ENCODE peak calls at places on chromosomes 1 and 21, in nine cellular contexts. One of them, this sample, is unnamed. For H4K20me1, the result is how much of the 10 kb centered on the place peaks cover.

GRCh38 chr1:229342902-229343587 is at the start of gene CCSAP:
- DNase-seq in neural progenitor cell: peak
- DNase-seq in astrocyte: peak
- DNase-seq in GM23338: peak
- DNase-seq in GM23248: peak
- DNase-seq in H1: no peak
- DNase-seq in MM.1S: peak
- DNase-seq in PC-3: peak
- DNase-seq in mammary epithelial cell: peak
- DNase-seq in this sample: peak

GRCh38 chr1:31762726-31763670 is 1.1 kb downstream of the ADGRB2 start:
- DNase-seq in neural progenitor cell: peak
- DNase-seq in astrocyte: no peak
- DNase-seq in GM23338: peak
- DNase-seq in GM23248: peak
- DNase-seq in H1: peak
- DNase-seq in MM.1S: peak
- DNase-seq in PC-3: peak
- DNase-seq in mammary epithelial cell: peak
- DNase-seq in this sample: peak

GRCh38 chr1:22044690-22045420 is 7.7 kb upstream of the CDC42 start:
- DNase-seq in neural progenitor cell: no peak
- DNase-seq in astrocyte: peak
- DNase-seq in GM23338: no peak
- DNase-seq in GM23248: peak
- DNase-seq in H1: no peak
- DNase-seq in MM.1S: no peak
- DNase-seq in PC-3: peak
- DNase-seq in mammary epithelial cell: peak
- DNase-seq in this sample: peak

GRCh38 chr1:161217831-161218230 is 2.7 kb downstream of the FCER1G start:
- DNase-seq in neural progenitor cell: no peak
- DNase-seq in astrocyte: no peak
- DNase-seq in GM23338: no peak
- DNase-seq in GM23248: no peak
- DNase-seq in H1: no peak
- DNase-seq in MM.1S: no peak
- DNase-seq in PC-3: no peak
- DNase-seq in mammary epithelial cell: no peak
- DNase-seq in this sample: no peak

GRCh38 chr1:29752141-29752540 is 515.8 kb downstream of the PTPRU start:
- DNase-seq in neural progenitor cell: peak
- DNase-seq in astrocyte: no peak
- DNase-seq in GM23338: peak
- DNase-seq in GM23248: no peak
- DNase-seq in H1: peak
- DNase-seq in MM.1S: no peak
- DNase-seq in PC-3: peak
- DNase-seq in mammary epithelial cell: no peak
- DNase-seq in this sample: no peak

GRCh38 chr1:3772715-3773571 is at the start of gene SMIM1:
- DNase-seq in neural progenitor cell: no peak
- DNase-seq in astrocyte: no peak
- DNase-seq in GM23338: no peak
- DNase-seq in GM23248: no peak
- DNase-seq in H1: no peak
- DNase-seq in MM.1S: no peak
- DNase-seq in PC-3: peak
- DNase-seq in mammary epithelial cell: no peak
- DNase-seq in this sample: no peak

GRCh38 chr1:114008352-114009041 is 29.2 kb downstream of the OLFML3 start:
- DNase-seq in neural progenitor cell: no peak
- DNase-seq in astrocyte: peak
- DNase-seq in GM23338: no peak
- DNase-seq in GM23248: peak
- DNase-seq in H1: no peak
- DNase-seq in MM.1S: no peak
- DNase-seq in PC-3: no peak
- DNase-seq in mammary epithelial cell: no peak
- DNase-seq in this sample: peak

GRCh38 chr21:42456457-42456856 is 39.6 kb downstream of the RSPH1 start:
- DNase-seq in neural progenitor cell: no peak
- DNase-seq in astrocyte: no peak
- DNase-seq in GM23338: no peak
- DNase-seq in GM23248: no peak
- DNase-seq in H1: no peak
- DNase-seq in MM.1S: no peak
- DNase-seq in PC-3: peak
- DNase-seq in mammary epithelial cell: peak
- DNase-seq in this sample: no peak

GRCh38 chr1:226975259-226975908 is 35.3 kb downstream of the COQ8A start:
- DNase-seq in neural progenitor cell: peak
- DNase-seq in astrocyte: no peak
- DNase-seq in GM23338: no peak
- DNase-seq in GM23248: no peak
- DNase-seq in H1: no peak
- DNase-seq in MM.1S: no peak
- DNase-seq in PC-3: no peak
- DNase-seq in mammary epithelial cell: no peak
- DNase-seq in this sample: no peak

GRCh38 chr1:39818482-39818881 is 29.8 kb upstream of the BMP8B start:
- DNase-seq in neural progenitor cell: no peak
- DNase-seq in astrocyte: no peak
- DNase-seq in GM23338: no peak
- DNase-seq in GM23248: no peak
- DNase-seq in H1: no peak
- DNase-seq in MM.1S: no peak
- DNase-seq in PC-3: peak
- DNase-seq in mammary epithelial cell: no peak
- DNase-seq in this sample: no peak

GRCh38 chr1:233033366-233033765 is 83.0 kb downstream of the NTPCR start:
- DNase-seq in neural progenitor cell: no peak
- DNase-seq in astrocyte: no peak
- DNase-seq in GM23338: no peak
- DNase-seq in GM23248: peak
- DNase-seq in H1: no peak
- DNase-seq in MM.1S: no peak
- DNase-seq in PC-3: no peak
- DNase-seq in mammary epithelial cell: no peak
- DNase-seq in this sample: no peak

GRCh38 chr1:71829346-71829745 is 453.0 kb downstream of the NEGR1 start:
- DNase-seq in neural progenitor cell: no peak
- DNase-seq in astrocyte: no peak
- DNase-seq in GM23338: no peak
- DNase-seq in GM23248: no peak
- DNase-seq in H1: no peak
- DNase-seq in MM.1S: peak
- DNase-seq in PC-3: no peak
- DNase-seq in mammary epithelial cell: no peak
- DNase-seq in this sample: no peak

GRCh38 chr1:198155253-198155652 is 1.5 kb upstream of the NEK7 start:
- DNase-seq in neural progenitor cell: no peak
- DNase-seq in astrocyte: peak
- DNase-seq in GM23338: no peak
- DNase-seq in GM23248: peak
- DNase-seq in H1: no peak
- DNase-seq in MM.1S: no peak
- DNase-seq in PC-3: peak
- DNase-seq in mammary epithelial cell: peak
- DNase-seq in this sample: peak

GRCh38 chr1:75074719-75075395 is 59.3 kb upstream of the LHX8 start:
- DNase-seq in neural progenitor cell: peak
- DNase-seq in astrocyte: no peak
- DNase-seq in GM23338: peak
- DNase-seq in GM23248: no peak
- DNase-seq in H1: no peak
- DNase-seq in MM.1S: peak
- DNase-seq in PC-3: no peak
- DNase-seq in mammary epithelial cell: no peak
- DNase-seq in this sample: no peak

GRCh38 chr1:215076312-215076711 is 6.2 kb upstream of the KCNK2 start:
- DNase-seq in neural progenitor cell: peak
- DNase-seq in astrocyte: peak
- DNase-seq in GM23338: peak
- DNase-seq in GM23248: peak
- DNase-seq in H1: no peak
- DNase-seq in MM.1S: peak
- DNase-seq in PC-3: peak
- DNase-seq in mammary epithelial cell: peak
- DNase-seq in this sample: peak

DNA sequence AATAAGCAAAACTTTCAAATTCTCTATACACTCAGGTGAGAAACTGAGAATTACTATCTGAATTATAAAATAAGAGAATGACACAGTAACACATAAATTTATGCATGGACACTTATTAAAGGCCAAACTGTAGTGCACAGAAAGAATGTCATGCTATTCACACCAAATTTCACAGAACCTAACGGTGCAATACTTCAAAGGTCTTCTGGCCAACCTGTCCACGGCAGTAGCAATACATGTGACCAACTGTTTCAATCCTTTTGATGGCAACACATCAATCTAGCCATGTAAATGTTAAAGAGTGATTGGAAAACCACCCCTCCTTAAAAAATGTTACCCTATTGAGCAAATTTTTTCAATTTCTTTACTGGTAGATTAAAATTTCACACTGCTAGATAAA is 10.4 kb downstream of the GATAD2B start:
- DNase-seq in neural progenitor cell: no peak
- DNase-seq in astrocyte: no peak
- DNase-seq in GM23338: no peak
- DNase-seq in GM23248: no peak
- DNase-seq in H1: no peak
- DNase-seq in MM.1S: no peak
- DNase-seq in PC-3: no peak
- DNase-seq in mammary epithelial cell: no peak
- DNase-seq in this sample: no peak
- H4K20me1 ChIP-seq in neural progenitor cell: half or more
- H4K20me1 ChIP-seq in astrocyte: half or more
- H4K20me1 ChIP-seq in GM23338: half or more
- H4K20me1 ChIP-seq in GM23248: under half
- H4K20me1 ChIP-seq in H1: under half
- H4K20me1 ChIP-seq in MM.1S: under half
- H4K20me1 ChIP-seq in PC-3: under half
- H4K20me1 ChIP-seq in mammary epithelial cell: under half
- H4K20me1 ChIP-seq in this sample: under half

DNA sequence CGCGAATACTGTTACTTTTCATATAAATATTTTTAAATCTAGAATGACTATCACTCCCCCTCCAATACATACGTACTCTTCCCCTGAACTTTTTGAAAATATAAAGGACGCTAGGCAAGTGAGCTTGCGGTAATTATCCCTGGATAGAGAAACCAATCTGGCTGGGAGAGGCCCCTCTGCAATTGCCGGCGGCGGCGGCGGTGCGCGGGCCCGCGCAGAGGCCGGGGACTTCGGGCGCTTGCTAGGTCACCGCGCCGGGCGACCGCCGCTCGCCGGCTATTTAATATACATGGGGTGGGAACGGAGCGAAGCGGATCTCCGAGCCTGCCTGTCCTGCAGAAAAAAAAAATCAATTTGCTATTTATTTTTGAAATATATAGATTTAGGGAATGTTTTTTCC is 416.3 kb upstream of the ESRRG start:
- DNase-seq in neural progenitor cell: peak
- DNase-seq in astrocyte: no peak
- DNase-seq in GM23338: peak
- DNase-seq in GM23248: no peak
- DNase-seq in H1: peak
- DNase-seq in MM.1S: no peak
- DNase-seq in PC-3: no peak
- DNase-seq in mammary epithelial cell: no peak
- DNase-seq in this sample: no peak
- TF ChIP-seq EZH2 in neural progenitor cell: peak
- TF ChIP-seq EZH2 in astrocyte: peak
- TF ChIP-seq EZH2 in GM23338: peak
- TF ChIP-seq EZH2 in GM23248: no peak
- TF ChIP-seq EZH2 in H1: peak
- TF ChIP-seq EZH2 in MM.1S: no peak
- TF ChIP-seq EZH2 in PC-3: no peak
- TF ChIP-seq EZH2 in mammary epithelial cell: no peak
- TF ChIP-seq EZH2 in this sample: no peak

DNA sequence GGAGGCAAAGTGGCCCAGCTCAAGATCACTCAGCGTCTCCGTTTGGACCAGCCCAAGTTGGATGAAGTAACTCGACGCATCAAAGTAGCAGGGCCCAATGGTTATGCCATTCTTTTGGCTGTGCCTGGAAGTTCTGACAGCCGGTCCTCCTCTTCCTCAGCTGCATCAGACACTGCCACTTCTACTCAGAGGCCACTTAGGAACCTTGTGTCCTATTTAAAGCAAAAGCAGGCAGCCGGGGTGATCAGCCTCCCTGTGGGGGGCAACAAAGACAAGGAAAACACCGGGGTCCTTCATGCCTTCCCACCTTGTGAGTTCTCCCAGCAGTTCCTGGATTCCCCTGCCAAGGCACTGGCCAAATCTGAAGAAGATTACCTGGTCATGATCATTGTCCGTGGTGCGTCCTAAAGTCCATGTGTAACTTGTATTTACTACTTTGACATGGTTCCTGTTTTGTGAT is 2.7 kb downstream of the RBM15 start:
- DNase-seq in neural progenitor cell: peak
- DNase-seq in astrocyte: no peak
- DNase-seq in GM23338: no peak
- DNase-seq in GM23248: no peak
- DNase-seq in H1: no peak
- DNase-seq in MM.1S: no peak
- DNase-seq in PC-3: no peak
- DNase-seq in mammary epithelial cell: no peak
- DNase-seq in this sample: no peak
- H4K20me1 ChIP-seq in neural progenitor cell: half or more
- H4K20me1 ChIP-seq in astrocyte: half or more
- H4K20me1 ChIP-seq in GM23338: half or more
- H4K20me1 ChIP-seq in GM23248: under half
- H4K20me1 ChIP-seq in H1: under half
- H4K20me1 ChIP-seq in MM.1S: under half
- H4K20me1 ChIP-seq in PC-3: half or more
- H4K20me1 ChIP-seq in mammary epithelial cell: under half
- H4K20me1 ChIP-seq in this sample: under half

GRCh38 chr1:25544243-25544764 is 898 bp downstream of the LDLRAP1 start:
- DNase-seq in neural progenitor cell: no peak
- DNase-seq in astrocyte: no peak
- DNase-seq in GM23338: no peak
- DNase-seq in GM23248: no peak
- DNase-seq in H1: no peak
- DNase-seq in MM.1S: peak
- DNase-seq in PC-3: peak
- DNase-seq in mammary epithelial cell: no peak
- DNase-seq in this sample: no peak
- TF ChIP-seq EZH2 in neural progenitor cell: no peak
- TF ChIP-seq EZH2 in astrocyte: no peak
- TF ChIP-seq EZH2 in GM23338: no peak
- TF ChIP-seq EZH2 in GM23248: no peak
- TF ChIP-seq EZH2 in H1: no peak
- TF ChIP-seq EZH2 in MM.1S: no peak
- TF ChIP-seq EZH2 in PC-3: no peak
- TF ChIP-seq EZH2 in mammary epithelial cell: no peak
- TF ChIP-seq EZH2 in this sample: no peak